ENCODE peak calls at places on chromosomes 2 and 18, in six cellular contexts. One of them, this sample, is unnamed.

GRCh38 chr2:191066281-191067233 is 52.6 kb upstream of the STAT1 start:
- DNase-seq in activated T-cell treated with anti-CD3 and anti-CD28 coated beads, Interleukin-2, amount 50 U/mL, for 4 hours: no peak
- DNase-seq in activated CD4-positive, alpha-beta memory T cell treated with anti-CD3 and anti-CD28 coated beads for 36 hours: peak
- DNase-seq in SJSA1: no peak
- DNase-seq in LNCaP clone FGC: no peak
- DNase-seq in iris pigment epithelial cell: no peak
- DNase-seq in this sample: peak

GRCh38 chr2:63737085-63737701 is 104.5 kb upstream of the UGP2 start:
- DNase-seq in activated CD4-positive, alpha-beta memory T cell treated with anti-CD3 and anti-CD28 coated beads for 36 hours: no peak
- DNase-seq in SJSA1: no peak
- DNase-seq in LNCaP clone FGC: no peak
- DNase-seq in activated T-cell treated with anti-CD3 and anti-CD28 coated beads, Interleukin-2, amount 50 U/mL, for 4 hours: no peak
- DNase-seq in iris pigment epithelial cell: no peak
- DNase-seq in this sample: no peak

GRCh38 chr18:44968336-44968735 is 287.6 kb downstream of the SETBP1 start:
- DNase-seq in activated T-cell treated with anti-CD3 and anti-CD28 coated beads, Interleukin-2, amount 50 U/mL, for 4 hours: no peak
- DNase-seq in SJSA1: no peak
- DNase-seq in LNCaP clone FGC: no peak
- DNase-seq in iris pigment epithelial cell: no peak
- DNase-seq in activated CD4-positive, alpha-beta memory T cell treated with anti-CD3 and anti-CD28 coated beads for 36 hours: no peak
- DNase-seq in this sample: no peak

GRCh38 chr18:48852792-48853191 is 98.0 kb downstream of the SMAD7 start:
- DNase-seq in SJSA1: no peak
- DNase-seq in activated T-cell treated with anti-CD3 and anti-CD28 coated beads, Interleukin-2, amount 50 U/mL, for 4 hours: no peak
- DNase-seq in LNCaP clone FGC: no peak
- DNase-seq in iris pigment epithelial cell: no peak
- DNase-seq in activated CD4-positive, alpha-beta memory T cell treated with anti-CD3 and anti-CD28 coated beads for 36 hours: no peak
- DNase-seq in this sample: no peak

GRCh38 chr2:25228848-25229674 is 60.7 kb upstream of the POMC start:
- DNase-seq in LNCaP clone FGC: peak
- DNase-seq in activated T-cell treated with anti-CD3 and anti-CD28 coated beads, Interleukin-2, amount 50 U/mL, for 4 hours: no peak
- DNase-seq in iris pigment epithelial cell: peak
- DNase-seq in activated CD4-positive, alpha-beta memory T cell treated with anti-CD3 and anti-CD28 coated beads for 36 hours: peak
- DNase-seq in SJSA1: peak
- DNase-seq in this sample: peak

GRCh38 chr2:190382851-190383250 is 25.3 kb upstream of the MFSD6 start:
- DNase-seq in SJSA1: no peak
- DNase-seq in LNCaP clone FGC: peak
- DNase-seq in activated CD4-positive, alpha-beta memory T cell treated with anti-CD3 and anti-CD28 coated beads for 36 hours: no peak
- DNase-seq in activated T-cell treated with anti-CD3 and anti-CD28 coated beads, Interleukin-2, amount 50 U/mL, for 4 hours: peak
- DNase-seq in iris pigment epithelial cell: peak
- DNase-seq in this sample: peak

GRCh38 chr2:202841090-202841867 is 30.3 kb downstream of the ICA1L start:
- DNase-seq in LNCaP clone FGC: no peak
- DNase-seq in activated CD4-positive, alpha-beta memory T cell treated with anti-CD3 and anti-CD28 coated beads for 36 hours: no peak
- DNase-seq in activated T-cell treated with anti-CD3 and anti-CD28 coated beads, Interleukin-2, amount 50 U/mL, for 4 hours: no peak
- DNase-seq in iris pigment epithelial cell: no peak
- DNase-seq in SJSA1: no peak
- DNase-seq in this sample: no peak

GRCh38 chr2:233326500-233326899 is 18.9 kb downstream of the SAG start:
- DNase-seq in iris pigment epithelial cell: no peak
- DNase-seq in LNCaP clone FGC: no peak
- DNase-seq in SJSA1: no peak
- DNase-seq in activated T-cell treated with anti-CD3 and anti-CD28 coated beads, Interleukin-2, amount 50 U/mL, for 4 hours: no peak
- DNase-seq in activated CD4-positive, alpha-beta memory T cell treated with anti-CD3 and anti-CD28 coated beads for 36 hours: no peak
- DNase-seq in this sample: no peak

GRCh38 chr2:29561241-29562027 is 360.0 kb downstream of the ALK start:
- DNase-seq in activated CD4-positive, alpha-beta memory T cell treated with anti-CD3 and anti-CD28 coated beads for 36 hours: no peak
- DNase-seq in SJSA1: peak
- DNase-seq in iris pigment epithelial cell: no peak
- DNase-seq in LNCaP clone FGC: no peak
- DNase-seq in activated T-cell treated with anti-CD3 and anti-CD28 coated beads, Interleukin-2, amount 50 U/mL, for 4 hours: no peak
- DNase-seq in this sample: no peak

GRCh38 chr18:48294894-48295585 is 114.1 kb downstream of the ZBTB7C start:
- DNase-seq in activated T-cell treated with anti-CD3 and anti-CD28 coated beads, Interleukin-2, amount 50 U/mL, for 4 hours: no peak
- DNase-seq in SJSA1: peak
- DNase-seq in activated CD4-positive, alpha-beta memory T cell treated with anti-CD3 and anti-CD28 coated beads for 36 hours: no peak
- DNase-seq in iris pigment epithelial cell: no peak
- DNase-seq in LNCaP clone FGC: no peak
- DNase-seq in this sample: no peak

GRCh38 chr2:47088371-47089082 is 66.6 kb downstream of the STPG4 start:
- DNase-seq in LNCaP clone FGC: no peak
- DNase-seq in iris pigment epithelial cell: peak
- DNase-seq in activated T-cell treated with anti-CD3 and anti-CD28 coated beads, Interleukin-2, amount 50 U/mL, for 4 hours: no peak
- DNase-seq in activated CD4-positive, alpha-beta memory T cell treated with anti-CD3 and anti-CD28 coated beads for 36 hours: no peak
- DNase-seq in SJSA1: no peak
- DNase-seq in this sample: no peak

GRCh38 chr2:238106698-238107524 is 6.8 kb downstream of the ESPNL start:
- DNase-seq in activated CD4-positive, alpha-beta memory T cell treated with anti-CD3 and anti-CD28 coated beads for 36 hours: peak
- DNase-seq in LNCaP clone FGC: no peak
- DNase-seq in SJSA1: no peak
- DNase-seq in activated T-cell treated with anti-CD3 and anti-CD28 coated beads, Interleukin-2, amount 50 U/mL, for 4 hours: peak
- DNase-seq in iris pigment epithelial cell: no peak
- DNase-seq in this sample: no peak

GRCh38 chr2:177568893-177569292 is 176.3 kb downstream of the AGPS start:
- DNase-seq in SJSA1: no peak
- DNase-seq in activated CD4-positive, alpha-beta memory T cell treated with anti-CD3 and anti-CD28 coated beads for 36 hours: no peak
- DNase-seq in iris pigment epithelial cell: no peak
- DNase-seq in activated T-cell treated with anti-CD3 and anti-CD28 coated beads, Interleukin-2, amount 50 U/mL, for 4 hours: no peak
- DNase-seq in LNCaP clone FGC: no peak
- DNase-seq in this sample: no peak

GRCh38 chr2:37630298-37630697 is 41.1 kb downstream of the CDC42EP3 start:
- DNase-seq in LNCaP clone FGC: no peak
- DNase-seq in SJSA1: no peak
- DNase-seq in iris pigment epithelial cell: no peak
- DNase-seq in activated CD4-positive, alpha-beta memory T cell treated with anti-CD3 and anti-CD28 coated beads for 36 hours: no peak
- DNase-seq in activated T-cell treated with anti-CD3 and anti-CD28 coated beads, Interleukin-2, amount 50 U/mL, for 4 hours: no peak
- DNase-seq in this sample: no peak